ENCODE peak calls at places on chromosome 18, in five cellular contexts. V is heart left ventricle; N is activated CD8-positive, alpha-beta T cell treated with anti-CD3 and anti-CD28 coated beads for 36 hours; O is thyroid gland; E is uterus. T is an unnamed sample.

GRCh38 chr18:10006261-10006903 is 92.6 kb downstream of the VAPA start:
- DNase-seq in V (no peak), N (no peak), O (no peak), E (no peak), T (peak)

GRCh38 chr18:49362431-49362830 is 98.0 kb downstream of the DYM start:
- DNase-seq in V (no peak), O (no peak), N (no peak), E (no peak), T (no peak)

GRCh38 chr18:35510071-35511010 is 12.6 kb upstream of the INO80C start:
- DNase-seq in E (no peak), O (no peak), V (no peak), N (no peak), T (no peak)

GRCh38 chr18:25074925-25075693 is 276.9 kb downstream of the ZNF521 start:
- DNase-seq in N (no peak), E (no peak), O (no peak), V (no peak), T (no peak)

GRCh38 chr18:3368193-3368592 is 81.8 kb upstream of the TGIF1 start:
- DNase-seq in N (no peak), E (no peak), V (no peak), O (no peak), T (peak)

GRCh38 chr18:36089001-36089400 is 21.6 kb upstream of the RPRD1A start:
- DNase-seq in O (no peak), V (no peak), E (no peak), N (no peak), T (no peak)

GRCh38 chr18:5630766-5631413 is 87.1 kb upstream of the EPB41L3 start:
- DNase-seq in O (no peak), V (no peak), N (no peak), E (no peak), T (peak)

GRCh38 chr18:56831988-56832387 is 180.8 kb downstream of the WDR7 start:
- DNase-seq in V (no peak), E (no peak), N (no peak), O (no peak), T (no peak)

GRCh38 chr18:2924920-2925319 is 78.1 kb downstream of the EMILIN2 start:
- DNase-seq in V (no peak), N (no peak), O (no peak), E (no peak), T (no peak)

GRCh38 chr18:8052237-8052701 is 485.2 kb downstream of the PTPRM start:
- DNase-seq in E (no peak), V (no peak), N (peak), O (no peak), T (no peak)

GRCh38 chr18:49368161-49368875 is 92.1 kb downstream of the DYM start:
- DNase-seq in V (no peak), O (peak), E (no peak), N (no peak), T (no peak)

GRCh38 chr18:49228182-49228581 is 232.3 kb downstream of the DYM start:
- DNase-seq in E (no peak), N (no peak), O (no peak), V (no peak), T (no peak)

DNA sequence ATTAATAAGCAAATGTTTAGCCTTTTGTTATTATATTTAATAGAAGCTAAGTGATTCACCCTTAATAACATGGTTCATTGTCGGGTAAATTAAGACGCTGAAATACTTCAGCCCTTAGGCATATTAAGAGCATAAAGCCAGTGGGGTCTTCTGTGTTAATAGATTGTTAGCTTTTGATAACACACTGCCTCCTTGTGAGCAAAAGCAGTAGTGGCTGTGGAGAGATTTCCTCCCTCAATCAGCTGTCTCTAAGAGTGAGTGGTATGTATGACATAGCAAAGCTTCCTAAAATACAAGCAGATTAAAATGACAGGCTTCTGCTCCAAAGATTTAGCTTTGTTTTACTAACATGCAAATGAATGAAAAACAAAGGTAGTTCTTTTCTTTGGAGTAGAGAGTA is 143.7 kb upstream of the SYT4 start:
- DNase-seq in E (no peak), O (no peak), V (no peak), N (no peak), T (no peak)
- TF ChIP-seq CTCF in E (no peak), O (no peak), V (no peak), N (no peak), T (no peak)

DNA sequence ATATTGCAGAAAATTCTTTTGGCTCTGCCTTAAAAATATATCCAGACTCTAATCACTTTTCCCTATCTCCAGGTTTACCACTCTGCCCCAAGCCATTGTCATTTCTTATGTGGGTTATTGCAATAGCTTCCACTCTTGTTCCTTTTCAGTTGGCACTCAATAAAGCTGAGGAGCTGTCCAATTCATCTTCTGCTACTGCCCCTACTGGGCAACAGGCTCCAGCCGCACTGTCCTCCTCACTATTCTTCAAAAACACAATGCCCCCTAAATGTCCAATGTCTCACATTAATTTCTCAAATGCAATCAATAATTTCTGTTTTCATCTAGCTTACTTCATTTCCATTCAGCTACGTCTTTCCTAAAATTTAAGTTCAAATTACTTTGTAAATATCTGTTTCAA is 1262.5 kb upstream of the CDH2 start:
- DNase-seq in N (no peak), O (peak), E (no peak), V (no peak), T (no peak)
- TF ChIP-seq CTCF in N (no peak), O (no peak), E (no peak), V (no peak), T (peak)

GRCh38 chr18:274313-274712 is 6.5 kb upstream of the THOC1 start:
- DNase-seq in O (no peak), N (no peak), V (no peak), E (no peak), T (no peak)

GRCh38 chr18:275486-275885 is 7.6 kb upstream of the THOC1 start:
- DNase-seq in E (no peak), V (no peak), N (no peak), O (no peak), T (no peak)

GRCh38 chr18:269480-270090 is 1.7 kb upstream of the THOC1 start:
- DNase-seq in E (no peak), V (no peak), O (no peak), N (no peak), T (no peak)

GRCh38 chr18:273525-273924 is 5.7 kb upstream of the THOC1 start:
- DNase-seq in N (no peak), V (no peak), O (no peak), E (no peak), T (no peak)

DNA sequence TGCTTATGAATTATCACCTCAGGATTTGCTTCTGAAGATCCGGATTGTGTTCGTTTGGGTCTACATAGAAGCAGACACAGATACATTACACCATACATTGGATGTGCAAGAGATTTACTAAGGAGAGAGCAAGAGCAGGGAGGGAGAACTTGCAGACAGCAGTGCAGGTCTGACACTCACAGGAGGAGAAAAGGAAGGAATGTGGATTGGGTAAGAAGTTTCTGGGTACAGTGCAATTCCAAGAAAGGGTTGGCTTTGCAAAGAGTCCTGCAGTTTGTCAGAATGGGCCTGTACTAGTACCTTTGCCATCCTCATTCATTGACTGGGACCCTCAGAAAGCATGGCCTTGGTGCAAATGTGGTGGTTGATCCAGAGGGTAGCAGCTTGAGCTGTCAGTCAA is 4.8 kb upstream of the THOC1 start:
- DNase-seq in N (no peak), V (no peak), E (no peak), O (no peak), T (no peak)
- TF ChIP-seq CTCF in N (no peak), V (no peak), E (no peak), O (no peak), T (no peak)

GRCh38 chr18:74598350-74599001 is 806 bp downstream of the ZNF407 start:
- DNase-seq in O (peak), V (peak), N (peak), E (no peak), T (no peak)
- TF ChIP-seq CTCF in O (no peak), V (peak), N (peak), E (peak), T (peak)

DNA sequence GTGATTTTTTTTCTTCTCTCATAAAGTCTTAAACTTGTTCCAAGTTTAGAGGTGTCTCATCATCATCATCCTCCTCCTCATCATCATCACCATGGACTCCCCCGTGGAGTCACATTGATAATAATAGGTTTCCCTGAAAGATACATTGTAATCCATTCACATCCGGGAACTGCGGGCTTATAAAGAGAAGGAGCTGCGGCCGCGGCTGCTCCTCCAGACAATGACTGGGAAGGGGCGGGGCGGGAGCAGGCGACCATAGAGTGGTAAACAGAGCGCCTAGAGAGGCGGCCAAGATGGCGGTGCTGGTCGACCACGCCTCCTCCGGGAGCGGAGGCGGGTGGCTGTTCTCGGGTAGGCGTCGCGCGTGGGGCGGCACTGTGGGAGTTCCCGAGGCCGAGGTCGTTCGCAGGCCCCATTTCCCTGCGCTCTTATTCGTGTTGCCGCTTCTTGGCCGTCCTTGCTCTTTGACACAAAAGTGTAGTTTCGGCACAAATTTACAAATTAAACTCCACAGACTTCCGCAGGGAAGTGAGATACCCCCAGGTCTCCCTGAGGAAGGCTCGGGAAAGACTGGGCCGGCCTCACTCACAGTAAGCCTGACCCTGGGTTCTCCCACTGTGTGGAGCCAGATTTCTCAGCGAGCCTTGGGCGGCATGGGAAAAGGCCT is 1.8 kb upstream of the TCF4 start:
- DNase-seq in E (peak), V (peak), N (peak), O (peak), T (peak)
- TF ChIP-seq CTCF in E (no peak), V (peak), N (no peak), O (no peak), T (peak)

GRCh38 chr18:46556590-46557206 is 100.3 kb downstream of the LOXHD1 start:
- DNase-seq in E (no peak), O (no peak), V (no peak), N (no peak), T (no peak)

GRCh38 chr18:46559296-46559695 is 97.7 kb downstream of the LOXHD1 start:
- DNase-seq in O (no peak), V (no peak), N (no peak), E (no peak), T (no peak)

GRCh38 chr18:46554406-46554805 is 102.6 kb downstream of the LOXHD1 start:
- DNase-seq in E (no peak), O (no peak), V (no peak), N (no peak), T (no peak)

GRCh38 chr18:46555213-46555612 is 101.8 kb downstream of the LOXHD1 start:
- DNase-seq in N (no peak), V (no peak), O (no peak), E (no peak), T (no peak)

GRCh38 chr18:46555724-46556123 is 101.3 kb downstream of the LOXHD1 start:
- DNase-seq in N (peak), O (peak), E (no peak), V (peak), T (no peak)
- TF ChIP-seq CTCF in N (peak), O (peak), E (no peak), V (peak), T (peak)

GRCh38 chr18:74689251-74689650 is 91.6 kb downstream of the ZNF407 start:
- DNase-seq in N (no peak), E (no peak), V (no peak), O (no peak), T (peak)
- TF ChIP-seq CTCF in N (no peak), E (no peak), V (no peak), O (no peak), T (no peak)

GRCh38 chr18:51321696-51322095 is 124.2 kb upstream of the MEX3C start:
- DNase-seq in E (no peak), N (no peak), O (no peak), V (no peak), T (no peak)
- TF ChIP-seq CTCF in E (no peak), N (no peak), O (no peak), V (no peak), T (no peak)

DNA sequence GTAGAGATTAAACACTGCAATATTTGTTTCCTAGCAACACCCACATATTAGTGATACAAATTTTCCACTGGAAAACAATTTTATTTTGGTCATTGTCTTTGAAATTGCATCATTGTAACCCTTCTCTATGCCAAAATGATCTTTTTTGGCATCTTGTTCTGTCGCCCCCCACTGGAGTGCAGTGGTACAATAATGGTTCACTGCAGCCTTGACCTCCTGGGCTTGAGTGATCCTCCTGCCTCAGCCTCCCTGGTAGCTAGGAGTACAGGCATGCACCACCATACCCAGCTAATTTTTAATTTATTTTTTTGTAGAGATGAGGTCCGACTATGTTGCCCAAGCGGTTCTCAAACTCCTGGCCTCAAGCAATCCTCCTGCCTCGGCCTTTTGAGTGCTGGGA is 117.4 kb downstream of the PIK3C3 start:
- DNase-seq in O (no peak), V (no peak), E (no peak), N (peak), T (no peak)
- TF ChIP-seq CTCF in O (no peak), V (no peak), E (no peak), N (peak), T (no peak)

GRCh38 chr18:47775961-47776360 is 154.5 kb downstream of the SMAD2 start:
- DNase-seq in O (peak), N (no peak), V (no peak), E (no peak), T (no peak)
- TF ChIP-seq CTCF in O (peak), N (no peak), V (peak), E (no peak), T (peak)